ENCODE peak calls at places on chromosomes 12 and 14, in six cellular contexts. Q, W, E, H, I and Y are unnamed samples.

GRCh38 chr14:56115471-56115870 is 2.7 kb upstream of the PELI2 start:
- DNase-seq in E (no peak), I (no peak), H (no peak), Q (no peak), W (no peak), Y (no peak)

GRCh38 chr14:89973234-89973823 is 17.6 kb downstream of the TDP1 start:
- DNase-seq in E (peak; percentile 74), W (peak; percentile 82), Q (peak; percentile 40), H (peak; percentile 54), I (peak; percentile 76), Y (peak; percentile 73)

GRCh38 chr14:77565289-77566081 is 51.0 kb downstream of the SPTLC2 start:
- DNase-seq in I (no peak), Q (no peak), E (no peak), W (peak; percentile 16), H (no peak), Y (no peak)

GRCh38 chr14:89630096-89630829 is 213.2 kb upstream of the FOXN3 start:
- DNase-seq in H (no peak), W (no peak), E (no peak), I (no peak), Q (no peak), Y (no peak)

GRCh38 chr14:96811265-96811664 is 14.1 kb downstream of the VRK1 start:
- DNase-seq in Q (no peak), W (peak; percentile 48), E (no peak), I (peak; percentile 89), H (no peak), Y (no peak)

GRCh38 chr14:33030406-33030805 is 91.7 kb downstream of the NPAS3 start:
- DNase-seq in Q (no peak), W (no peak), H (no peak), I (no peak), E (no peak), Y (no peak)

GRCh38 chr12:56221233-56221756 is 427 bp downstream of the RNF41 start:
- DNase-seq in W (peak; percentile 91), I (peak; percentile 94), H (peak; percentile 70), Q (peak; percentile 49), E (peak; percentile 33), Y (no peak)

GRCh38 chr12:80186727-80187217 is 87.4 kb downstream of the OTOGL start:
- DNase-seq in H (peak; percentile 36), E (peak; percentile 59), W (peak; percentile 97), I (peak; percentile 98), Q (no peak), Y (no peak)

GRCh38 chr14:100019156-100019882 is 45.9 kb upstream of the EVL start:
- DNase-seq in Q (no peak), H (no peak), W (peak; percentile 46), I (no peak), E (no peak), Y (no peak)

GRCh38 chr14:54680636-54681035 is 113.7 kb downstream of the SAMD4A start:
- DNase-seq in E (no peak), Q (no peak), W (no peak), I (peak; percentile 59), H (no peak), Y (no peak)

GRCh38 chr14:79727900-79728299 is 483.4 kb downstream of the DIO2 start:
- DNase-seq in Q (no peak), W (no peak), I (no peak), H (no peak), E (no peak), Y (no peak)

GRCh38 chr12:69161835-69162234 is 77.5 kb upstream of the CPSF6 start:
- DNase-seq in I (no peak), W (peak; percentile 16), E (no peak), Q (no peak), H (no peak), Y (no peak)

GRCh38 chr14:78847801-78848200 is 677.6 kb downstream of the NRXN3 start:
- DNase-seq in Q (no peak), E (no peak), H (no peak), W (no peak), I (no peak), Y (no peak)

GRCh38 chr12:116642101-116642500 is 82.9 kb downstream of the MAP1LC3B2 start:
- DNase-seq in E (no peak), Q (no peak), W (no peak), H (no peak), I (no peak), Y (no peak)

GRCh38 chr12:122517877-122518276 is 8.9 kb downstream of the RSRC2 start:
- DNase-seq in H (no peak), E (no peak), W (peak; percentile 97), I (peak; percentile 99), Q (no peak), Y (no peak)

GRCh38 chr14:65006251-65006721 is 19.6 kb downstream of the FNTB start:
- DNase-seq in E (no peak), W (no peak), H (no peak), Q (no peak), I (no peak), Y (no peak)

GRCh38 chr14:63203015-63203414 is 1.2 kb upstream of the RHOJ start:
- DNase-seq in H (no peak), I (no peak), E (no peak), W (no peak), Q (no peak), Y (no peak)

GRCh38 chr14:63204407-63205280 is at the start of gene RHOJ:
- DNase-seq in W (peak; percentile 55), Q (peak; percentile 16), E (peak; percentile 33), H (peak; percentile 25), I (peak; percentile 45), Y (no peak)

GRCh38 chr14:63205850-63206249 is 1.6 kb downstream of the RHOJ start:
- DNase-seq in H (no peak), W (peak; percentile 46), Q (no peak), I (peak; percentile 49), E (no peak), Y (no peak)

GRCh38 chr14:63205281-63205575 is 985 bp downstream of the RHOJ start:
- DNase-seq in W (peak; percentile 45), I (peak; percentile 56), E (no peak), H (no peak), Q (no peak), Y (no peak)

DNA sequence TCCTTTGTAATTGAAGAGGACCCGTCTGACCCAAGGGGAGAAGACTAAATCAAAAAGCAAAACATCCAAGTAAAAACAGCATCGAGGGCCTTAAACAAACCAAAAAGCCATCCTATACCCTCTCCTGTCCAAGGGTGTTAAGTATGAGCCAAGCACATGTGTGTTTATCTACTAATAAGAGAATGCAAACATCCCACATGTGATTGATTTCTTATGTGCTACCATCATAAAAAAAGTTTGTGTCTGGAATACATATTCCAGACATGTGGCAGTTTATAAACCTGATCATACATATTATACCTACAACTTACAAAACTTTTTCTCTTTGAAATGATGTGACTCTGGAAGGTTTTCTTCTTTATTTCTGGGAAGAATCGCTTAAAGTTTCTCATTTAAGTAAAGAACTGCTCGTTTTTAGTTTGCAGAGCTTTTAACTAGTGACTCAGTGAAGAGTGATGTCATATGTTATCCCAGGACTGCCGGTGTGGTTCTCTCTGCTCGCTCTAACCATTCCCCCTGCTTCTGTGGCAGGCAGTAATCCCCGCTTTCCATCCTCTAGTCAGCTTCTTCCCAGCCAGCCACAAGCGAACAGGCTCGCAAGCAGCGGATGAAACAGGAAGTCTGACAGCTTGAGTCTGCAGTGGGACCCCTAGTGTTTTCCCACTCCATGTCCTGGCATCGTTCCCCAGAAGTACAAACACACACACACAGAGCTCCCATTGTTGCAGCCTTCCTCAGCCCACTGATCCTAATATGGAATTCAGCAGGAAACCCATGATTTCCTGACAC is 431 bp upstream of the RHOJ start:
- DNase-seq in H (peak; percentile 82), I (peak; percentile 98), W (peak; percentile 99), Q (peak; percentile 60), E (peak; percentile 76), Y (peak; percentile 67)
- TF ChIP-seq CTCF in H (peak; percentile 24), I (peak; percentile 31), W (peak; percentile 43), Q (peak; percentile 55), E (no peak), Y (no peak)

DNA sequence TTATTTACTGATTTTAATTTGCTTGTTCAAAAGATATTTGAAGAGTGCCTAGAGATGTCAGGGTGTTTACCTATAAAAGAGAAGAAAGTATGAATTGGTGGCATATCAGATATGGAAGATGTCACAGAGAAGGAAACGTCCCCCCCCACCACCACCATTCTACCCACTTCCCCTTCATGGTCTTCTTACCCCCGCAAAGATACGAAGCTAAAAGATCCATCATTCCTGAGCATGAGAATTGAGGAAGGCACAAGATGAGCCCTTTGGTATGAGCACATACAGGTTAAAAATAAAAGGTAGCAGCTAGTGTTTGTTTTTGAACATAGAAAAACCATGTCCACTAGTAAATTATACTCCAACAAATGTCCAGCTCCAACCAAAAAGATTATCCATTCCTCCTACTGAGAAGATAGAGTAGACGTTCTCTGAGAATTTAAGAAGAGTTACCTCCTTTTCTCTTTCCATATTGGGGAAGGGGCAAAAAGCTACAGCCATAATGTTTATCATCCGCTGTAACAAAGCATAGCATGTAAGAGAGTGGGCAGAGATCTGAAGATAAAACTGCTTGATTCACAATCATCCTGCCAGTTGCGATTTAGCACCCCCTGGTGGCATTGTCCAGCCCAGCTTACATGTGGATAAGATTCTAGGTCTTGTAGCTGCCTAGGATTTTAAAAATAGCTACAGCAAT is 29.1 kb downstream of the NFYB start:
- DNase-seq in Q (peak; percentile 69), W (peak; percentile 82), I (peak; percentile 90), E (peak; percentile 87), H (peak; percentile 75), Y (peak; percentile 86)
- TF ChIP-seq CTCF in Q (peak; percentile 91), W (peak; percentile 94), I (peak; percentile 92), E (peak; percentile 77), H (peak; percentile 85), Y (peak; percentile 79)

GRCh38 chr12:106205208-106206069 is 42.4 kb downstream of the CKAP4 start:
- DNase-seq in H (no peak), W (no peak), I (no peak), E (no peak), Q (peak; percentile 70), Y (no peak)
- TF ChIP-seq CTCF in H (no peak), W (no peak), I (peak; percentile 10), E (no peak), Q (peak; percentile 67), Y (no peak)

GRCh38 chr12:51531284-51531981 is 59.6 kb upstream of the SCN8A start:
- DNase-seq in I (no peak), Q (no peak), W (no peak), E (no peak), H (no peak), Y (no peak)

GRCh38 chr12:51527872-51528271 is 63.2 kb upstream of the SCN8A start:
- DNase-seq in I (no peak), H (no peak), W (no peak), E (no peak), Q (no peak), Y (no peak)

GRCh38 chr12:51529586-51529985 is 61.4 kb upstream of the SCN8A start:
- DNase-seq in Q (no peak), E (no peak), I (no peak), H (no peak), W (no peak), Y (no peak)

GRCh38 chr12:51530208-51530607 is 60.8 kb upstream of the SCN8A start:
- DNase-seq in H (no peak), I (no peak), Q (no peak), W (no peak), E (no peak), Y (no peak)

DNA sequence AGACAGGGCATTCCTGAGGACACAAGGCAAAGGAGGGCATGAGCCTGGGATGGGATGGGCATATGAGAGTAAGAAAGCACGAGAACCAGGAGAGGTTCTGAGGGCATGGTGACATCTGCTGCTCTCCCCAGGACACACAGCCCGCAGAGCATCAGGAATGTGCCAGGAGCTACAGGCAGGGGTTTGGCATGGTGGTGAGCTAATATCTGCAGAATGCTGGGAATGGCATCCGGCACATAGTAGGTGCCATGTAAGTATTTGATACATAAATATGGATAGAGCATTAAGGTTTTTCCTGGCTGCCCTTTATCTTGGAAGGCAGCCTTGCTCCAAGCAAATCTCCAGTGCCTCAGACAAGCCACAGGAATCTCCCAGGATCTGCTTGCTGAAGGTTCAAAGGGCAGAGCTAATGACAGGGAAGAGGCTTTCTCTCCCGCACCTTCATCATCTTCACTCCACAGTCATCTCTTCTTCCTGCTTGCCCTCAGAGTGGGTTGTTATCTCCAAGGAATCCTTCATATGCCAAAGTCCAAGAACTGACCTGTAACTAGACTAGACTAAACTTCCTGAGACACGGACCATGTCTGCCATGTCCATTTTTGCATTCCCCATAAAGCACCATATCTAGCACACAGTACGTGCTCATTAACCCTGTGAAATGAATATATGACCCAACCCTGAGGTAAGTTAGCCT is 62.0 kb upstream of the SCN8A start:
- DNase-seq in E (no peak), W (no peak), Q (no peak), I (no peak), H (no peak), Y (no peak)
- TF ChIP-seq CTCF in E (no peak), W (no peak), Q (no peak), I (no peak), H (no peak), Y (no peak)